ENCODE peak calls at places on chromosomes 12 and 14, in five cellular contexts. P is sigmoid colon, Z is body of pancreas, M is right lobe of liver, K is cardiac muscle cell. F is an unnamed sample.

GRCh38 chr14:65637780-65638179 is 225.2 kb downstream of the FUT8 start:
- DNase-seq in M (no peak), P (no peak), Z (no peak), K (peak; percentile 5), F (no peak)

GRCh38 chr12:113136990-113137511 is 1.5 kb upstream of the RASAL1 start:
- DNase-seq in K (no peak), Z (no peak), P (no peak), M (no peak), F (no peak)

GRCh38 chr14:92645841-92646478 is 102.5 kb downstream of the LGMN start:
- DNase-seq in Z (no peak), M (no peak), K (peak; percentile 89), P (no peak), F (no peak)

GRCh38 chr14:103282932-103283331 is 51.1 kb upstream of the EIF5 start:
- DNase-seq in K (no peak), M (no peak), P (no peak), Z (no peak), F (no peak)

GRCh38 chr14:65035049-65035448 is 48.4 kb downstream of the FNTB start:
- DNase-seq in M (peak; percentile 92), P (no peak), Z (peak; percentile 42), K (peak; percentile 43), F (no peak)

GRCh38 chr12:54304187-54304810 is 3.5 kb upstream of the NFE2 start:
- DNase-seq in Z (peak; percentile 83), M (peak; percentile 86), P (peak; percentile 71), K (peak; percentile 87), F (no peak)

GRCh38 chr12:169528-170360 is 44.2 kb downstream of the SLC6A12 start:
- DNase-seq in P (no peak), M (no peak), K (no peak), Z (no peak), F (no peak)

GRCh38 chr14:89060191-89060590 is 235.7 kb downstream of the TTC8 start:
- DNase-seq in Z (no peak), P (no peak), M (no peak), K (peak; percentile 51), F (no peak)

GRCh38 chr12:21324551-21324950 is 10.2 kb downstream of the SLCO1A2 start:
- DNase-seq in P (no peak), Z (no peak), K (no peak), M (no peak), F (no peak)

GRCh38 chr14:22579218-22579617 is 9.8 kb downstream of the DAD1 start:
- DNase-seq in Z (no peak), K (no peak), P (no peak), M (no peak), F (no peak)

GRCh38 chr14:97180304-97181200 is 383.4 kb downstream of the VRK1 start:
- DNase-seq in Z (no peak), P (no peak), K (peak; percentile 1), M (no peak), F (no peak)

GRCh38 chr14:83561261-83561660 is 1968.7 kb upstream of the FLRT2 start:
- DNase-seq in Z (no peak), K (no peak), M (no peak), P (no peak), F (no peak)

GRCh38 chr12:108846320-108846719 is 11.1 kb downstream of the SSH1 start:
- DNase-seq in P (peak; percentile 84), M (no peak), K (no peak), Z (peak; percentile 36), F (no peak)

GRCh38 chr12:18898469-18898868 is 160.6 kb downstream of the CAPZA3 start:
- DNase-seq in P (no peak), K (no peak), Z (no peak), M (no peak), F (no peak)

GRCh38 chr14:93137864-93138263 is 22.1 kb upstream of the ITPK1 start:
- DNase-seq in Z (peak; percentile 92), M (peak; percentile 81), K (peak; percentile 46), P (peak; percentile 78), F (no peak)

GRCh38 chr14:92880851-92881250 is 42.1 kb upstream of the CHGA start:
- DNase-seq in K (peak; percentile 65), Z (peak; percentile 53), P (no peak), M (peak; percentile 43), F (no peak)

GRCh38 chr12:89185889-89186288 is 166.4 kb downstream of the DUSP6 start:
- DNase-seq in M (no peak), Z (no peak), P (no peak), K (no peak), F (no peak)

GRCh38 chr14:51630987-51631386 is 20.7 kb upstream of the FRMD6 start:
- DNase-seq in Z (no peak), K (no peak), P (no peak), M (no peak), F (no peak)

GRCh38 chr14:105187935-105188524 is 6.9 kb upstream of the NUDT14 start:
- DNase-seq in K (no peak), Z (peak; percentile 74), P (no peak), M (no peak), F (no peak)

GRCh38 chr14:65044596-65044959 is 57.7 kb downstream of the MAX start:
- DNase-seq in Z (no peak), K (peak; percentile 31), M (peak; percentile 45), P (no peak), F (no peak)

GRCh38 chr14:68420354-68420753 is 372.5 kb downstream of the ZFP36L1 start:
- DNase-seq in P (no peak), Z (no peak), M (no peak), K (no peak), F (no peak)

GRCh38 chr14:76656592-76656991 is 104.7 kb upstream of the VASH1 start:
- DNase-seq in Z (no peak), P (no peak), K (no peak), M (no peak), F (no peak)

GRCh38 chr12:76266797-76267196 is 81.4 kb downstream of the BBS10 start:
- DNase-seq in M (no peak), P (peak; percentile 68), Z (no peak), K (peak; percentile 58), F (no peak)

GRCh38 chr12:131041216-131041967 is 87.7 kb downstream of the ADGRD1 start:
- DNase-seq in Z (no peak), P (no peak), M (no peak), K (no peak), F (no peak)

GRCh38 chr12:92029136-92029535 is 116.5 kb downstream of the BTG1 start:
- DNase-seq in K (no peak), P (no peak), Z (no peak), M (no peak), F (no peak)
- H3K27ac ChIP-seq in K (no peak overlapping the region), P (peak overlapping the region; percentile 82), Z (no peak overlapping the region), M (no peak overlapping the region), F (peak overlapping the region; percentile 2)

GRCh38 chr12:45980540-45980939 is 9.8 kb downstream of the SCAF11 start:
- DNase-seq in M (no peak), K (no peak), P (no peak), Z (no peak), F (no peak)

GRCh38 chr12:45978108-45978507 is 12.3 kb downstream of the SCAF11 start:
- DNase-seq in Z (no peak), P (no peak), M (no peak), K (no peak), F (no peak)

GRCh38 chr12:45975506-45975905 is 14.9 kb downstream of the SCAF11 start:
- DNase-seq in Z (no peak), P (no peak), M (no peak), K (no peak), F (no peak)

GRCh38 chr12:45986646-45987338 is 3.6 kb downstream of the SCAF11 start:
- DNase-seq in M (no peak), K (no peak), P (no peak), Z (no peak), F (no peak)

DNA sequence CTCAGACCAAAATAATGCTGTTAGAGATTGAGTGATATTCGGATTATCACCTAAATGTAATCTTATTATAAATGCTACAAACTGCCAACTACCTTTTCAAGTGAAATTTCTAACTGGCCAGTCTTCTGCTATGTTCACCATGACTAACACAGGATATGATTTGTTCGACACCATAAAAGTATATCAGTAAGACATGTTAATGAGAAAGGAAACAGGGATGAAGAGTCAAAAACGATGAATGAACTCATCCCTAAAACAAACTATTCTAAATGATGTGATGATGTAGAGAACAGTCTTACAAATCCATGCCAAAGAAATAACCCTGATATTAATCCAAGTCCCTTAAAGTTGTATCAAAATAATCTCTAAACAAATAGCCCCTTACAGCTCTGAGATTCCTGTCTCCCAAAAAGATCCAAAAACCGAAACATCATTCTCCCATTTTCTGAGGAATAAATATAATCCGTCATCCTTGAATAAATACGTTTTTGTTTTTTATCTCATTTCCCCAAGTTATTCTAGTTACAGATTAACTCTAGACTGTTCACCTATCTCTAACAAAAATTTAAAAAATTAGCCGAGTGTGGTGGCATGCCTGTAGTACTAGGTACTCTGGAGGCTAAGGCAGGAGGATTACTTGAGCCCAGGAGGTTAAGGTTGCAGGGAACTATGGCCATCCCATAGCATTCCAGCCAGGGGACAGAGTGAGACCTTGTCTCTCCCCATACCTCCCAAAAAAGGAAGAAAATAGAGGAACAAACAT is 9.1 kb downstream of the SCAF11 start:
- DNase-seq in Z (no peak), P (no peak), M (no peak), K (no peak), F (no peak)
- TF ChIP-seq CTCF in Z (no peak), P (no peak), M (no peak), K (no peak), F (no peak)

GRCh38 chr14:46405095-46405494 is 246.5 kb downstream of the RPL10L start:
- DNase-seq in K (no peak), M (no peak), P (no peak), Z (no peak), F (no peak)

GRCh38 chr14:46399049-46399448 is 252.5 kb downstream of the RPL10L start:
- DNase-seq in M (no peak), P (no peak), Z (no peak), K (no peak), F (no peak)

GRCh38 chr14:46401066-46401465 is 250.5 kb downstream of the RPL10L start:
- DNase-seq in M (no peak), K (no peak), Z (no peak), P (no peak), F (no peak)
- H3K27ac ChIP-seq in M (no peak overlapping the region), K (no peak overlapping the region), Z (no peak overlapping the region), P (no peak overlapping the region), F (no peak overlapping the region)

GRCh38 chr14:99216191-99216590 is 55.8 kb downstream of the BCL11B start:
- DNase-seq in M (no peak), K (no peak), P (no peak), Z (no peak), F (no peak)

GRCh38 chr14:99214701-99215100 is 57.3 kb downstream of the BCL11B start:
- DNase-seq in M (no peak), Z (no peak), P (no peak), K (no peak), F (no peak)

GRCh38 chr14:99215277-99215676 is 56.7 kb downstream of the BCL11B start:
- DNase-seq in M (no peak), P (no peak), Z (no peak), K (peak; percentile 21), F (no peak)

GRCh38 chr14:99217556-99217955 is 54.4 kb downstream of the BCL11B start:
- DNase-seq in P (no peak), K (no peak), Z (no peak), M (no peak), F (no peak)

GRCh38 chr14:99217066-99217465 is 54.9 kb downstream of the BCL11B start:
- DNase-seq in M (no peak), Z (no peak), P (no peak), K (no peak), F (no peak)
- TF ChIP-seq CTCF in M (no peak), Z (no peak), P (no peak), K (no peak), F (no peak)

F was measured in thoracic aorta.